ENCODE peak calls at places on chromosomes 2 and 18, in ten cellular contexts. One of them, this sample, is unnamed. For H3K4me1, the result is how much of the 10 kb centered on the place peaks cover.

GRCh38 chr2:46871976-46872381 is 43.6 kb downstream of the MCFD2 start:
- DNase-seq in OCI-LY7: no peak
- DNase-seq in Peyer's patch: peak
- DNase-seq in CD8-positive, alpha-beta T cell: no peak
- DNase-seq in neuronal stem cell: no peak
- DNase-seq in neural progenitor cell: no peak
- DNase-seq in adrenal gland: no peak
- DNase-seq in tibial artery: no peak
- DNase-seq in heart right ventricle: no peak
- DNase-seq in colonic mucosa: no peak
- DNase-seq in this sample: no peak

GRCh38 chr2:69083126-69083733 is 70.3 kb downstream of the ANTXR1 start:
- DNase-seq in Peyer's patch: no peak
- DNase-seq in adrenal gland: peak
- DNase-seq in tibial artery: no peak
- DNase-seq in CD8-positive, alpha-beta T cell: no peak
- DNase-seq in colonic mucosa: no peak
- DNase-seq in neural progenitor cell: no peak
- DNase-seq in neuronal stem cell: no peak
- DNase-seq in OCI-LY7: no peak
- DNase-seq in heart right ventricle: no peak
- DNase-seq in this sample: no peak

GRCh38 chr2:148410899-148411298 is 233.7 kb upstream of the EPC2 start:
- DNase-seq in neural progenitor cell: no peak
- DNase-seq in colonic mucosa: no peak
- DNase-seq in tibial artery: no peak
- DNase-seq in neuronal stem cell: no peak
- DNase-seq in adrenal gland: no peak
- DNase-seq in CD8-positive, alpha-beta T cell: no peak
- DNase-seq in OCI-LY7: no peak
- DNase-seq in Peyer's patch: no peak
- DNase-seq in heart right ventricle: no peak
- DNase-seq in this sample: no peak

GRCh38 chr2:237218756-237219155 is 133.1 kb downstream of the COPS8 start:
- DNase-seq in heart right ventricle: no peak
- DNase-seq in Peyer's patch: no peak
- DNase-seq in neural progenitor cell: no peak
- DNase-seq in OCI-LY7: no peak
- DNase-seq in CD8-positive, alpha-beta T cell: no peak
- DNase-seq in neuronal stem cell: no peak
- DNase-seq in tibial artery: no peak
- DNase-seq in adrenal gland: no peak
- DNase-seq in colonic mucosa: no peak
- DNase-seq in this sample: no peak

GRCh38 chr2:182713611-182714010 is 2.4 kb upstream of the DNAJC10 start:
- DNase-seq in adrenal gland: no peak
- DNase-seq in neural progenitor cell: no peak
- DNase-seq in neuronal stem cell: no peak
- DNase-seq in OCI-LY7: peak
- DNase-seq in heart right ventricle: no peak
- DNase-seq in colonic mucosa: no peak
- DNase-seq in Peyer's patch: no peak
- DNase-seq in tibial artery: no peak
- DNase-seq in CD8-positive, alpha-beta T cell: no peak
- DNase-seq in this sample: no peak

GRCh38 chr18:14925281-14925709 is 177.3 kb downstream of the ANKRD30B start:
- DNase-seq in Peyer's patch: no peak
- DNase-seq in heart right ventricle: no peak
- DNase-seq in CD8-positive, alpha-beta T cell: no peak
- DNase-seq in OCI-LY7: no peak
- DNase-seq in colonic mucosa: no peak
- DNase-seq in adrenal gland: no peak
- DNase-seq in tibial artery: no peak
- DNase-seq in neural progenitor cell: no peak
- DNase-seq in neuronal stem cell: no peak
- DNase-seq in this sample: no peak

GRCh38 chr2:215136669-215137328 is 1.6 kb downstream of the ABCA12 start:
- DNase-seq in tibial artery: no peak
- DNase-seq in neuronal stem cell: no peak
- DNase-seq in adrenal gland: no peak
- DNase-seq in CD8-positive, alpha-beta T cell: no peak
- DNase-seq in heart right ventricle: no peak
- DNase-seq in Peyer's patch: no peak
- DNase-seq in OCI-LY7: no peak
- DNase-seq in colonic mucosa: no peak
- DNase-seq in neural progenitor cell: no peak
- DNase-seq in this sample: no peak

GRCh38 chr2:151943461-151943860 is 115.2 kb upstream of the ARL5A start:
- DNase-seq in OCI-LY7: no peak
- DNase-seq in neural progenitor cell: no peak
- DNase-seq in Peyer's patch: no peak
- DNase-seq in tibial artery: no peak
- DNase-seq in neuronal stem cell: no peak
- DNase-seq in colonic mucosa: no peak
- DNase-seq in heart right ventricle: no peak
- DNase-seq in CD8-positive, alpha-beta T cell: no peak
- DNase-seq in adrenal gland: no peak
- DNase-seq in this sample: no peak

GRCh38 chr2:105391058-105391627 is 7.7 kb downstream of the FHL2 start:
- DNase-seq in CD8-positive, alpha-beta T cell: no peak
- DNase-seq in adrenal gland: no peak
- DNase-seq in colonic mucosa: no peak
- DNase-seq in Peyer's patch: no peak
- DNase-seq in tibial artery: no peak
- DNase-seq in heart right ventricle: no peak
- DNase-seq in OCI-LY7: no peak
- DNase-seq in neural progenitor cell: no peak
- DNase-seq in neuronal stem cell: no peak
- DNase-seq in this sample: no peak

GRCh38 chr2:98912957-98913915 is 22.8 kb downstream of the CRACDL start:
- DNase-seq in Peyer's patch: peak
- DNase-seq in colonic mucosa: no peak
- DNase-seq in tibial artery: no peak
- DNase-seq in neural progenitor cell: no peak
- DNase-seq in heart right ventricle: no peak
- DNase-seq in OCI-LY7: no peak
- DNase-seq in adrenal gland: no peak
- DNase-seq in neuronal stem cell: no peak
- DNase-seq in CD8-positive, alpha-beta T cell: no peak
- DNase-seq in this sample: no peak

GRCh38 chr18:57657566-57657965 is 35.9 kb upstream of the NARS1 start:
- DNase-seq in adrenal gland: peak
- DNase-seq in CD8-positive, alpha-beta T cell: no peak
- DNase-seq in OCI-LY7: no peak
- DNase-seq in Peyer's patch: no peak
- DNase-seq in heart right ventricle: no peak
- DNase-seq in neuronal stem cell: no peak
- DNase-seq in tibial artery: no peak
- DNase-seq in colonic mucosa: no peak
- DNase-seq in neural progenitor cell: no peak
- DNase-seq in this sample: no peak

GRCh38 chr2:121076501-121076820 is 208.5 kb downstream of the TFCP2L1 start:
- DNase-seq in adrenal gland: no peak
- DNase-seq in heart right ventricle: no peak
- DNase-seq in neuronal stem cell: no peak
- DNase-seq in tibial artery: no peak
- DNase-seq in Peyer's patch: no peak
- DNase-seq in CD8-positive, alpha-beta T cell: no peak
- DNase-seq in neural progenitor cell: no peak
- DNase-seq in colonic mucosa: no peak
- DNase-seq in OCI-LY7: no peak
- DNase-seq in this sample: no peak
- H3K27ac ChIP-seq in adrenal gland: no peak
- H3K27ac ChIP-seq in heart right ventricle: no peak
- H3K27ac ChIP-seq in neuronal stem cell: no peak
- H3K27ac ChIP-seq in tibial artery: no peak
- H3K27ac ChIP-seq in Peyer's patch: no peak
- H3K27ac ChIP-seq in CD8-positive, alpha-beta T cell: no peak
- H3K27ac ChIP-seq in neural progenitor cell: no peak
- H3K27ac ChIP-seq in colonic mucosa: no peak
- H3K27ac ChIP-seq in OCI-LY7: no peak
- H3K27ac ChIP-seq in this sample: no peak

DNA sequence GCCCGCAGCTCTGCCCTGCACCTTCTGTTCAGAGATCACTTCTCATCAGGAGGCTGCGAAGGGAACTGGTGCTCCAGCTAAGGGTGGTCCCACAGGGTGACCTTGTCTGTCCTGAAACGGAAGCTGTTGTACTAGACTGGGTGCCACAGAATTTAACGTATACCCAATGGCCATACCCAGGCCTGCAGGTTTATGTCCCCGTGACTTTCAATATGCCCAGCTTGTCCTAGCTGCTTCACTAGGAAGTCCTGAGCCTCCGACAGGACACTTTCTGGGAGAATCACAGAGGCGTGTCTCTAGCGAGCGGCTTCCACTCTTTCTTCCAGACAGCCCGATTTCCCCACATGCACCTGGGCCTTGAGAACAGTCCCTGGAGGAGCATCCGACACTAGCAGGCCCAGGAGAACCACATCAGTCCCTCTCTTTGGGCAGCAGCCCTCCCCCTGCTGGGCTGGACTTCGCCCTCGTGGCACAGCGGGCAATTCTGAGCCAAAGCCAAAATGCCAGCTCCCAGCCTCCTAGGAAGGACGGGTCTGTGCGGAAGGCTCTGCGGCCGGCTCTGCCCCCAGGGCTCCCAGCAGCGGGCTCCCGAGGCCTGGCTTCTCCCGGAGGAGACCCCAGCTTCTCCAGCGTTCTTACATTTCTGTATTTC is 91.9 kb upstream of the OTOS start:
- DNase-seq in OCI-LY7: no peak
- DNase-seq in colonic mucosa: peak
- DNase-seq in adrenal gland: no peak
- DNase-seq in CD8-positive, alpha-beta T cell: no peak
- DNase-seq in neuronal stem cell: no peak
- DNase-seq in heart right ventricle: no peak
- DNase-seq in tibial artery: peak
- DNase-seq in neural progenitor cell: no peak
- DNase-seq in Peyer's patch: peak
- DNase-seq in this sample: no peak
- H3K4me3 ChIP-seq in OCI-LY7: no peak
- H3K4me3 ChIP-seq in colonic mucosa: no peak
- H3K4me3 ChIP-seq in adrenal gland: no peak
- H3K4me3 ChIP-seq in CD8-positive, alpha-beta T cell: no peak
- H3K4me3 ChIP-seq in neuronal stem cell: no peak
- H3K4me3 ChIP-seq in heart right ventricle: no peak
- H3K4me3 ChIP-seq in tibial artery: no peak
- H3K4me3 ChIP-seq in neural progenitor cell: peak
- H3K4me3 ChIP-seq in Peyer's patch: no peak
- H3K4me3 ChIP-seq in this sample: no peak

DNA sequence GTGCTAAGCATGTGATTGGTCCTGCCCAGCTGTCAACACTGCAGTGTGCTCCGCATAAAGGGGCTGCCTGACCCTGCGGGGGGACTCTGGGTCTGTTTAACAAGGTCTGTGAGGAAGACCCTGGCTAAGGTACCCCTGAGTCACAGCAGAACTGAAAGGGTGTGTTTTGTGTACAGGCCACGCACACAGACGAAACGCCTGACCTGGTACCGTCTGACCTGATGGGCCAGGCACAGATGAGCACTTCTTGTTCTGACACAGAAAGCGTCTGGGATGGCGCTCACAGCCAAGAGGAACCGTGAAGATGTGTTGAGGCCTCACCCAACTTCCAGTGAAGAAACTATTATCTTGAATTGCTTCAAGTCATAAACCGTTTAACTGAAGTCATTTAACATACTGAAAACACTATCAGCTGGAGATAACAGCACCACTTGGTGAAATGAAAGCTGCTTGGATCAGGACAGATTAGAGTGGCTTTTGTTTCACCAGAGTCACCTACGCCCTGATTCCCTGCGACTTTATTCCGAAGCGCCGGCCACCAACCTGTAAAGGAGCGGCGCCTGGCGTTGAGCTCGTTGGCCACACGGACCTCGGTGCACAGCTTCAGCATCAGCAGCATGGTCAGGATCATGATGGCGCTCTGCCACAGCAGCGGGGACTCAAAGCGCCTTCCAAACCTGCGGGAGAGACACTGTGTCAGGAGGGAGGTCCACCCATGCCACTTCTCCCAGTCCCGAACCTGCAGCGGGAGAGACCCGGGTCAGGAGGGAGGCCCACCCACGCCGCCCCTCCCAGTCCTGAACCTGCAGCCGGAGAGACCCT is 8.5 kb downstream of the SLC66A2 start:
- DNase-seq in colonic mucosa: peak
- DNase-seq in neuronal stem cell: no peak
- DNase-seq in adrenal gland: no peak
- DNase-seq in heart right ventricle: no peak
- DNase-seq in tibial artery: no peak
- DNase-seq in OCI-LY7: no peak
- DNase-seq in neural progenitor cell: no peak
- DNase-seq in CD8-positive, alpha-beta T cell: no peak
- DNase-seq in Peyer's patch: peak
- DNase-seq in this sample: no peak
- H3K4me1 ChIP-seq in colonic mucosa: under half
- H3K4me1 ChIP-seq in neuronal stem cell: under half
- H3K4me1 ChIP-seq in adrenal gland: under half
- H3K4me1 ChIP-seq in heart right ventricle: under half
- H3K4me1 ChIP-seq in tibial artery: under half
- H3K4me1 ChIP-seq in OCI-LY7: under half
- H3K4me1 ChIP-seq in neural progenitor cell: under half
- H3K4me1 ChIP-seq in CD8-positive, alpha-beta T cell: under half
- H3K4me1 ChIP-seq in Peyer's patch: under half
- H3K4me1 ChIP-seq in this sample: under half

GRCh38 chr18:8765692-8766463 is 60.5 kb downstream of the MTCL1 start:
- DNase-seq in neuronal stem cell: no peak
- DNase-seq in CD8-positive, alpha-beta T cell: no peak
- DNase-seq in OCI-LY7: no peak
- DNase-seq in tibial artery: no peak
- DNase-seq in colonic mucosa: no peak
- DNase-seq in Peyer's patch: no peak
- DNase-seq in heart right ventricle: no peak
- DNase-seq in neural progenitor cell: no peak
- DNase-seq in adrenal gland: no peak
- DNase-seq in this sample: no peak

GRCh38 chr18:8763611-8764010 is 58.3 kb downstream of the MTCL1 start:
- DNase-seq in neuronal stem cell: no peak
- DNase-seq in tibial artery: no peak
- DNase-seq in neural progenitor cell: no peak
- DNase-seq in adrenal gland: no peak
- DNase-seq in colonic mucosa: no peak
- DNase-seq in heart right ventricle: no peak
- DNase-seq in OCI-LY7: no peak
- DNase-seq in Peyer's patch: no peak
- DNase-seq in CD8-positive, alpha-beta T cell: no peak
- DNase-seq in this sample: no peak

GRCh38 chr18:8760984-8761383 is 55.6 kb downstream of the MTCL1 start:
- DNase-seq in OCI-LY7: no peak
- DNase-seq in colonic mucosa: no peak
- DNase-seq in adrenal gland: no peak
- DNase-seq in heart right ventricle: no peak
- DNase-seq in CD8-positive, alpha-beta T cell: no peak
- DNase-seq in neural progenitor cell: no peak
- DNase-seq in tibial artery: no peak
- DNase-seq in Peyer's patch: no peak
- DNase-seq in neuronal stem cell: no peak
- DNase-seq in this sample: no peak

GRCh38 chr18:8766576-8767253 is 61.4 kb downstream of the MTCL1 start:
- DNase-seq in heart right ventricle: no peak
- DNase-seq in neuronal stem cell: no peak
- DNase-seq in tibial artery: no peak
- DNase-seq in Peyer's patch: no peak
- DNase-seq in OCI-LY7: no peak
- DNase-seq in adrenal gland: no peak
- DNase-seq in neural progenitor cell: peak
- DNase-seq in CD8-positive, alpha-beta T cell: no peak
- DNase-seq in colonic mucosa: no peak
- DNase-seq in this sample: no peak

GRCh38 chr18:8762968-8763367 is 57.6 kb downstream of the MTCL1 start:
- DNase-seq in Peyer's patch: no peak
- DNase-seq in colonic mucosa: no peak
- DNase-seq in tibial artery: no peak
- DNase-seq in adrenal gland: no peak
- DNase-seq in CD8-positive, alpha-beta T cell: no peak
- DNase-seq in OCI-LY7: no peak
- DNase-seq in heart right ventricle: no peak
- DNase-seq in neural progenitor cell: no peak
- DNase-seq in neuronal stem cell: no peak
- DNase-seq in this sample: no peak
- H3K27ac ChIP-seq in Peyer's patch: no peak
- H3K27ac ChIP-seq in colonic mucosa: no peak
- H3K27ac ChIP-seq in tibial artery: no peak
- H3K27ac ChIP-seq in adrenal gland: no peak
- H3K27ac ChIP-seq in CD8-positive, alpha-beta T cell: no peak
- H3K27ac ChIP-seq in OCI-LY7: no peak
- H3K27ac ChIP-seq in heart right ventricle: no peak
- H3K27ac ChIP-seq in neural progenitor cell: no peak
- H3K27ac ChIP-seq in neuronal stem cell: no peak
- H3K27ac ChIP-seq in this sample: no peak